ENCODE peak calls at places on chromosomes 1 and 21, in five cellular contexts. A, Q, E, K and U are unnamed samples.

GRCh38 chr1:26239936-26240335 is 5.9 kb downstream of the CEP85 start:
- DNase-seq in K (no peak), E (no peak), A (no peak), Q (no peak), U (no peak)

GRCh38 chr1:153368477-153368876 is 6.9 kb downstream of the S100A12 start:
- DNase-seq in A (no peak), E (no peak), Q (no peak), K (no peak), U (no peak)

GRCh38 chr1:5478961-5479360 is 513.3 kb downstream of the NPHP4 start:
- DNase-seq in K (no peak), A (no peak), E (no peak), Q (no peak), U (no peak)

GRCh38 chr1:38827299-38827698 is 32.3 kb downstream of the RRAGC start:
- DNase-seq in E (no peak), A (no peak), K (no peak), Q (no peak), U (no peak)

GRCh38 chr1:112263464-112263863 is 132.6 kb upstream of the CTTNBP2NL start:
- DNase-seq in A (no peak), E (no peak), K (no peak), Q (no peak), U (no peak)

GRCh38 chr1:159090566-159091546 is 14.3 kb upstream of the AIM2 start:
- DNase-seq in Q (no peak), K (no peak), A (no peak), E (no peak), U (no peak)

GRCh38 chr21:16176570-16176969 is 446.8 kb downstream of the USP25 start:
- DNase-seq in K (no peak), E (no peak), Q (no peak), A (no peak), U (no peak)

GRCh38 chr1:107110346-107110745 is 30.5 kb upstream of the NTNG1 start:
- DNase-seq in K (no peak), A (no peak), E (no peak), Q (no peak), U (no peak)

GRCh38 chr1:185317886-185318310 is 855 bp upstream of the IVNS1ABP start:
- DNase-seq in K (no peak), A (peak), E (no peak), Q (peak), U (peak)

GRCh38 chr1:3924871-3925655 is 25.0 kb upstream of the C1orf174 start:
- DNase-seq in A (no peak), Q (no peak), K (no peak), E (peak), U (no peak)

GRCh38 chr1:94551449-94551848 is 9.9 kb upstream of the F3 start:
- DNase-seq in E (no peak), K (no peak), A (no peak), Q (no peak), U (no peak)

GRCh38 chr1:203327684-203328457 is 22.6 kb downstream of the BTG2 start:
- DNase-seq in K (no peak), E (no peak), A (peak), Q (no peak), U (peak)

GRCh38 chr1:84350104-84350503 is 48.2 kb upstream of the DNASE2B start:
- DNase-seq in Q (no peak), A (no peak), K (no peak), E (no peak), U (no peak)

GRCh38 chr1:167516404-167517388 is 1.6 kb downstream of the CD247 start:
- DNase-seq in A (no peak), Q (no peak), K (no peak), E (no peak), U (no peak)

GRCh38 chr21:39124852-39125251 is 58.4 kb downstream of the PSMG1 start:
- DNase-seq in A (no peak), Q (no peak), E (no peak), K (no peak), U (no peak)